ENCODE peak calls at places on chromosomes 7 and 10, in seven cellular contexts. A is HepG2, O is endothelial cell of umbilical vein, X is neuronal stem cell, N is AG04450, T is psoas muscle, D is endodermal cell. H is an unnamed sample.

GRCh38 chr10:80599424-80599847 is 61.7 kb downstream of the SH2D4B start:
- DNase-seq in A (peak; percentile 20), O (peak; percentile 62), X (peak; percentile 63), N (no peak), T (no peak), D (peak; percentile 92), H (peak; percentile 10)

GRCh38 chr10:13739178-13739577 is 152.4 kb downstream of the PRPF18 start:
- DNase-seq in A (no peak), O (no peak), X (no peak), N (no peak), T (no peak), D (no peak), H (no peak)

GRCh38 chr7:55569797-55570196 is 2.5 kb downstream of the VOPP1 start:
- DNase-seq in A (no peak), O (no peak), X (no peak), N (no peak), T (no peak), D (no peak), H (peak; percentile 36)

GRCh38 chr10:115773832-115774231 is 499.2 kb downstream of the GFRA1 start:
- DNase-seq in A (no peak), O (no peak), X (no peak), N (no peak), T (no peak), D (no peak), H (no peak)

GRCh38 chr10:21953585-21954057 is 49.9 kb downstream of the DNAJC1 start:
- DNase-seq in A (peak; percentile 36), O (peak; percentile 70), X (no peak), N (no peak), T (no peak), D (no peak), H (peak; percentile 5)

GRCh38 chr10:128914681-128915080 is 552.4 kb upstream of the MGMT start:
- DNase-seq in A (no peak), O (no peak), X (no peak), N (no peak), T (peak; percentile 84), D (no peak), H (no peak)

GRCh38 chr7:100351657-100352058 is 6.3 kb upstream of the PILRB start:
- DNase-seq in A (no peak), O (no peak), X (no peak), N (no peak), T (peak; percentile 40), D (peak; percentile 36), H (no peak)

GRCh38 chr7:101402081-101402779 is 39.6 kb downstream of the COL26A1 start:
- DNase-seq in A (no peak), O (peak; percentile 14), X (peak; percentile 86), N (no peak), T (no peak), D (peak; percentile 94), H (no peak)

GRCh38 chr7:2572101-2572842 is 13.5 kb downstream of the IQCE start:
- DNase-seq in A (no peak), O (no peak), X (no peak), N (no peak), T (peak; percentile 35), D (no peak), H (no peak)

GRCh38 chr10:59465089-59465488 is 102.7 kb upstream of the FAM13C start:
- DNase-seq in A (peak; percentile 4), O (no peak), X (no peak), N (peak; percentile 26), T (no peak), D (no peak), H (no peak)

GRCh38 chr7:131075406-131075805 is 252.3 kb upstream of the MKLN1 start:
- DNase-seq in A (no peak), O (no peak), X (no peak), N (no peak), T (no peak), D (no peak), H (no peak)

GRCh38 chr7:131074585-131074984 is 253.1 kb upstream of the MKLN1 start:
- DNase-seq in A (no peak), O (no peak), X (no peak), N (no peak), T (no peak), D (no peak), H (no peak)

GRCh38 chr7:131076032-131076431 is 251.6 kb upstream of the MKLN1 start:
- DNase-seq in A (no peak), O (no peak), X (no peak), N (peak; percentile 55), T (no peak), D (no peak), H (no peak)

GRCh38 chr7:131077735-131078134 is 249.9 kb upstream of the MKLN1 start:
- DNase-seq in A (no peak), O (no peak), X (no peak), N (no peak), T (no peak), D (no peak), H (no peak)

DNA sequence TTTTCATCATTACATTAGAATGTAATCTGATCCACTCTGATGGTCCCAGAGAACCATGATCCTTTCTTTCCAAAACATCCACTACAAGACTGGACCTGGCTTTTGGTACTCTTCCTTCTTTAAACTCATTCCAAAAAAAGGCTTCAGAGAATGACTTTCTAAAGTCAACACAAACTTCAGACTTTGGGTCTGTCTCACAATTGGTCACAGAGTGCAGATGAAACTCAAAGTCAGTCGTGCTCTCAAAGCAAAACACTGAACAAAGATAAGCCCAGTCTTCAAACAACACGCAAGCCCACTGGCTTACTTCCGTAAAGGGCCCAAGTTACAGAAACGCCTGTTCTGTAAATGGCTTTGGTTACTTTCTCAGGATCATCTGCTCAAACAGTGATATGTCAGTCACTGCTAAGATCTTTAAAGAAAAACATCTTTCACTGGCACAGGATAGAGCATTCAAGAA is 250.9 kb upstream of the MKLN1 start:
- DNase-seq in A (peak; percentile 95), O (no peak), X (no peak), N (no peak), T (no peak), D (no peak), H (no peak)
- H3K27ac ChIP-seq in A (peak overlapping the region; percentile 43), O (no peak overlapping the region), X (no peak overlapping the region), N (peak overlapping the region; percentile 75), T (no peak overlapping the region), D (no peak overlapping the region), H (no peak overlapping the region)

DNA sequence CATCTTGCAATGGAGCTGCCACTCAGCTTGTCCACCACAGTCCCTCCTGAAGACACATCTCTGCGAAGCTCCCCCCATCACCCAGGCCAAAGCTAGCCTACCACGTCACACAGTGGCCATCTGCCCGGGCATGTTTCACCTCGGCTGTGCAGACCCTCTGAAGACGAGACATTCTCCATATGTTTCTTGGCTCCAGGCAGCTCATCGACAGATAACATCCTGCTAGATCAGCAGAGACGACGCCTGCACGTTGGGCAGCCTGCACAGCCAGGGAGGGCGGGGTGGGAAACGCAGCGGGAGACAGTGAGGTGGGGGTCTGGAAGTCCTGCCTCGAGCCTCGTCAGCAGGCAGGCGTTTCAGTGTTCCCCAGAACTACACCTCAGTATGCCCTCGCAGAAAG is 53.0 kb downstream of the PTPRN2 start:
- DNase-seq in A (no peak), O (no peak), X (no peak), N (no peak), T (no peak), D (no peak), H (no peak)
- H3K9me3 ChIP-seq in A (no peaks in the 10 kb centered on the region), O (peaks cover 5% of the 10 kb centered on the region), X (no peaks in the 10 kb centered on the region), N (peaks cover 88% of the 10 kb centered on the region), T (no peaks in the 10 kb centered on the region), D (peaks cover 80% of the 10 kb centered on the region), H (no peaks in the 10 kb centered on the region)

GRCh38 chr10:12350925-12351324 is 1.6 kb downstream of the CAMK1D start:
- DNase-seq in A (no peak), O (no peak), X (no peak), N (no peak), T (no peak), D (peak; percentile 57), H (no peak)
- H3K27ac ChIP-seq in A (no peak overlapping the region), O (no peak overlapping the region), X (no peak overlapping the region), N (peak overlapping the region; percentile 31), T (no peak overlapping the region), D (no peak overlapping the region), H (peak overlapping the region; percentile 68)

DNA sequence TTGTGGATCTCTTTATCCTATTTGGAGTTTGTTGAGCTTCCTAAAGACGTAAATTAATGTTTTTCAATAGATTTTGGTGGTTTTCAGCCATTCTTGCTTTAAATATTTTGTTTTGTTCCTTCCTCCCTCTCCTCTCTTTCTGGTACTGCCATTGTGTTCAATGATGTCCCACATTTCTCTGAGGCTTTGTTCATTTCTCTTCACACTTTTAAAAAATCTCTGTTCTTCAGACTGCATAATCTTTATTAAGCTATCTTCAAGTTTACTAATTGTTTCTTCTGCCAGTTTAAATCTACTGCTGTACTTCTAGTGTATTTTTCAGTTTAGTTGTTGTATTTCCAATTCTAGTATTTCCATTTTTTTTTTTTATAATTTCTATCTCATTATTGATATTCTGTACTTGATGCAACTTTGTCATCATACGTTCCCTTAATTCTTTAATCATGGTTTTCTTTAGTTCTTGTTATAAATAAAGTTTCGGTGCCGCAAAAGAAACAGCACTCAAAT is 45.6 kb upstream of the FZD9 start:
- DNase-seq in A (no peak), O (no peak), X (no peak), N (no peak), T (no peak), D (no peak), H (no peak)
- H3K9me3 ChIP-seq in A (peaks cover 11% of the 10 kb centered on the region), O (no peaks in the 10 kb centered on the region), X (peaks cover 8% of the 10 kb centered on the region), N (peaks cover 17% of the 10 kb centered on the region), T (peaks cover 19% of the 10 kb centered on the region), D (peaks cover 20% of the 10 kb centered on the region), H (peaks cover 7% of the 10 kb centered on the region)

H was measured in CD8-positive, alpha-beta memory T cell.